ENCODE peak calls at places on chromosomes 5 and 9, in nine cellular contexts. Y is dorsolateral prefrontal cortex, P is NB4, H is PC-3, E is OCI-LY7, K is left lung, X is HFF-Myc, D is fibroblast of pulmonary artery, R is AG09309. Z is an unnamed sample.
A peak's percentile ranks its signal among the peaks of the same experiment; 100 is the strongest.

GRCh38 chr5:140965905-140966292 is 377 bp upstream of the PCDHAC2 start:
- DNase-seq in Y (no peak), P (no peak), H (peak; percentile 8), E (no peak), K (no peak), X (no peak), D (no peak), R (no peak), Z (no peak)

GRCh38 chr9:15935661-15936315 is 382.9 kb downstream of the CCDC171 start:
- DNase-seq in Y (no peak), P (no peak), H (no peak), E (no peak), K (no peak), X (peak; percentile 21), D (no peak), R (peak; percentile 11), Z (no peak)

GRCh38 chr5:127260686-127261085 is 29.9 kb upstream of the MEGF10 start:
- DNase-seq in Y (no peak), P (no peak), H (no peak), E (no peak), K (no peak), X (no peak), D (no peak), R (no peak), Z (peak; percentile 12)

GRCh38 chr5:52449506-52449905 is 338.2 kb upstream of the ITGA1 start:
- DNase-seq in Y (no peak), P (no peak), H (no peak), E (no peak), K (no peak), X (no peak), D (no peak), R (no peak), Z (no peak)

GRCh38 chr9:79673614-79674013 is 101.8 kb downstream of the TLE4 start:
- DNase-seq in Y (no peak), P (no peak), H (no peak), E (no peak), K (no peak), X (no peak), D (no peak), R (no peak), Z (no peak)

GRCh38 chr5:136285501-136285900 is 79.8 kb downstream of the TRPC7 start:
- DNase-seq in Y (no peak), P (peak; percentile 8), H (no peak), E (no peak), K (no peak), X (no peak), D (peak; percentile 11), R (no peak), Z (no peak)

GRCh38 chr5:139808481-139809330 is 13.1 kb downstream of the PSD2 start:
- DNase-seq in Y (no peak), P (peak; percentile 54), H (peak; percentile 30), E (peak; percentile 21), K (no peak), X (peak; percentile 2), D (peak; percentile 49), R (no peak), Z (no peak)

GRCh38 chr9:133730994-133731715 is 7.0 kb downstream of the SARDH start:
- DNase-seq in Y (no peak), P (no peak), H (no peak), E (no peak), K (no peak), X (no peak), D (no peak), R (no peak), Z (no peak)

GRCh38 chr9:68949271-68950000 is 64.5 kb downstream of the PRKACG start:
- DNase-seq in Y (no peak), P (no peak), H (peak; percentile 24), E (peak; percentile 76), K (no peak), X (no peak), D (peak; percentile 31), R (no peak), Z (peak; percentile 8)

GRCh38 chr5:14946813-14947640 is 75.4 kb upstream of the ANKH start:
- DNase-seq in Y (no peak), P (peak; percentile 53), H (peak; percentile 75), E (peak; percentile 30), K (no peak), X (no peak), D (peak; percentile 22), R (no peak), Z (no peak)

GRCh38 chr5:82405618-82406199 is 127.6 kb upstream of the RPS23 start:
- DNase-seq in Y (no peak), P (peak; percentile 18), H (peak; percentile 97), E (no peak), K (no peak), X (no peak), D (peak; percentile 99), R (peak; percentile 94), Z (peak; percentile 100)

GRCh38 chr9:117403403-117403811 is 11.4 kb downstream of the ASTN2 start:
- DNase-seq in Y (peak; percentile 83), P (no peak), H (no peak), E (no peak), K (no peak), X (no peak), D (no peak), R (no peak), Z (no peak)

GRCh38 chr9:90642570-90643539 is at the start of gene DIRAS2:
- DNase-seq in Y (peak; percentile 79), P (no peak), H (peak; percentile 57), E (no peak), K (peak; percentile 49), X (peak; percentile 6), D (peak; percentile 54), R (peak; percentile 10), Z (peak; percentile 8)

GRCh38 chr5:67901816-67902496 is 313.6 kb upstream of the PIK3R1 start:
- DNase-seq in Y (no peak), P (no peak), H (no peak), E (no peak), K (no peak), X (peak; percentile 12), D (no peak), R (no peak), Z (no peak)

DNA sequence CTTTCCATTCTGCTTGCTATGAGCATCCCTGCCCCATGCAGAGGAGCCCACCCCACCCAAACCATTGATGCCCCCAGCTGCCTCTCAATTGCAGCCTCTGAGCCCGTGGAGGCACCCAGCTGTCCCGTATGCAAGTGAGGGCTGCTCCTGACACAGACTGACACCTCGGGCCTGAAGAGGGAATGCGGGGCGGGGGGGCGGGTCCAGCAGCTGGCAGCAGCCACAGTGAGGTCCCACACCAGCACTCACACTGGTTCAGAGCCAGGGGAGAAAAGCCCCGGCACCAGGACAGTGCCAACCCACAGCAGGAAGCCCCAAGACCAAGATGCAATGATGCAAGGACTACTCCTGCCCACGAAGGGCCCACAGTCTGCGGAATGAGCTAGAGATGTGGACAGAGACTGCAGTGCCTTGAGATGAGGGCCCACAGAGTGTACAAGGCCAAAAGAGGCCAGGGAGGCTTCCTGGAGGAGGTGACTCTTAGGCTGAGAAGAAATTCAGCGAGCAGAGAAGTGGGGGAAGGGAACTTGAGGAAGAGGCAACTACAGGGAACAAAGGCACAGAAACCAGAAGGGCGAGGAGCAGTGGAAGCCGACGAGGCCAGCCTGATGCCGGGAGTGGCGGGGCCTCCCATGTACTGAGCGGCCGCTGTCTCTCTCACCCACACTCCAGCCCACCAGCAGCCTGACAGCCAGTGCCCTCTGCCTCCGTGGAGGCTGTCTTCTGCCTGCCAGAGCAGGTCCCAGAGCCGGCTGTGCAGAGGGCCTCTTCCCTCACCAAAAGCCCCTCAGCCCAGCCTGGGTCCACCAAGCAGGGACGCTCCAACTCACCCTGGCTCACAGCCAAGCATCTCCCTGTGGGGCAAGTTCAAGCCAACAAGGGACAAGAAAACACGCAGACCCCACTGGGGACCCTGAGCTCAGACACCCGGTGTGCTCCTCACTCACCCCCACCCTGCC is 9.2 kb downstream of the EEIG1 start:
- DNase-seq in Y (peak; percentile 92), P (peak; percentile 25), H (no peak), E (no peak), K (no peak), X (no peak), D (no peak), R (no peak), Z (no peak)
- H3K4me3 ChIP-seq in Y (peak overlapping the region; percentile 26), P (no peak overlapping the region), H (no peak overlapping the region), E (peak overlapping the region; percentile 80), K (no peak overlapping the region), X (no peak overlapping the region), D (no peak overlapping the region), R (no peak overlapping the region), Z (no peak overlapping the region)

GRCh38 chr5:74864823-74865222 is 1.4 kb downstream of the FAM169A start:
- DNase-seq in Y (no peak), P (no peak), H (peak; percentile 25), E (no peak), K (no peak), X (no peak), D (no peak), R (no peak), Z (no peak)
- H3K4me3 ChIP-seq in Y (peak overlapping the region; percentile 75), P (no peak overlapping the region), H (peak overlapping the region; percentile 91), E (no peak overlapping the region), K (no peak overlapping the region), X (no peak overlapping the region), D (no peak overlapping the region), R (no peak overlapping the region), Z (no peak overlapping the region)

DNA sequence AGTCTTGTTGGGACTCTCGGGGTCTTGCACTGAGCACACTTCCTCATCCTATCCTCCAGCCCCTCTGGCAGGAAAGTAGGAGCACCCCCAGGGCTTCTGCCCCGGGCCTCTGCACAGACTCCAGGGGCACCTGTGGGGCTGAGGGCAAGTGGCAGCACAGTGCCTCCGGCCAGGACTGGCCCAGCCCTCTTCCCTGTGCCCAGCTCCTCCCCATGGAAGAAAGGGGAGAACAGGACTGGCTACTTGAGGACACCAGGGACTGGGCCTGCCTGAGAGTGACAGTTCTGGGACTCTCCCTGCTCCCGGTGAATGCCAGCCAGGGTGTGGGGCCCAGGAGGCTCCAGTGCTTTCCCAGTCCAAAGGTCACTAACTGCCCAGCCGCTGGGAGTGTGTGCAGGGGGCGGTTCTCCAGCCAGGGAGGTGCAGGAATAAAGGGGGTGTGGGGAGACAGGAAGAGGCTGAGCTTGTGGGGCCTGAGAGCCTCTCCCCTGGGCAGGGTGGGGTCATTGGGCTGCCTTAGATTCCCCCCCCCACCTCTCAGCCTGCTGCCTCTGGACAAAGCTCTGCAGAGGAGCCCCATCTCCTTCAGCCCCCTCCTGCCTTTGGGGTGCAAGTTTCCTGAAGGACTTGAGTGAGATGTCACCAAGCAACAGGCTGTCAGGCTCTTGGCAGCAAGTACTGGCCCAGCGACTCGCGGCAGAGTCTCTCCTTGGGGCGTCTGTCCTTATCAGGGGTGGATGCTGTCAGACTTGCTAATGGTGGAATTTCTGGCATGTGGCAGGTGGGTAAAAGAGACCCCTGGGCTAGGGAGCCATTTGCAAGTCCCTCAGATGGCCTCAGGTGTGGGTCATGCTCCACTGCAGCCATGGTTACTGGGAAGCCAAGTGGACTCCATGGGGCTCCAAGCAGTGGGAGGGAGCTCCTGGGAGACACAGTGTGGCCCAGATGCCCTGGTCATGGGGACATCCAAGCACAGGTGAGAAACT is 19.1 kb upstream of the JADE2 start:
- DNase-seq in Y (no peak), P (no peak), H (peak; percentile 86), E (no peak), K (peak; percentile 86), X (no peak), D (peak; percentile 23), R (no peak), Z (no peak)
- H3K4me3 ChIP-seq in Y (no peak overlapping the region), P (no peak overlapping the region), H (peak overlapping the region; percentile 39), E (no peak overlapping the region), K (no peak overlapping the region), X (no peak overlapping the region), D (no peak overlapping the region), R (no peak overlapping the region), Z (no peak overlapping the region)

DNA sequence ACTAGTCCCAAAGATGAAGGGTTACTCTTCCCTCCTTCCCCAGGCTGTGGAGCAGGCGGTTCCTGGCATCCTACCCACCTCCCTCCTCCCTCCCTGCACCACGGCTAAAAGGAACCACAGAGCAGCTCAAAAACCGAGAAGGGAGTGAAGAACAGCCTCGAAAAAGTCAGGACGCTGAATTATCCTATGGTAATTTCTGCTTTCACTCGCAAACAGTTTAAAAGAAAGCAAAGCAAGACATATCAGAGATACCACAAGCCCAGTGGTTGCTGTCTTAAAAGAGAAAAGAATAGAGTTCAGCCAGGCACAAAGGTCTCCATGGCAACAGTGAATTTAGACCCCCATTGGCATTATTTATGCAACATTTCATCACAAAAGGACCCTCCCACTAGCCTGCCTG is 315.4 kb downstream of the CTNND2 start:
- DNase-seq in Y (peak; percentile 58), P (no peak), H (no peak), E (no peak), K (no peak), X (no peak), D (no peak), R (no peak), Z (no peak)
- H3K4me3 ChIP-seq in Y (peak overlapping the region; percentile 24), P (no peak overlapping the region), H (no peak overlapping the region), E (no peak overlapping the region), K (no peak overlapping the region), X (no peak overlapping the region), D (no peak overlapping the region), R (no peak overlapping the region), Z (no peak overlapping the region)

Z was measured in skeletal muscle cell.